ENCODE peak calls at places on chromosomes 16 and 17, in nine cellular contexts. V, O, A, R, K, U, N, G and F are unnamed samples.

GRCh38 chr17:77591231-77591785 is 367.2 kb upstream of the TNRC6C start:
- DNase-seq in V (no peak), O (no peak), A (no peak), R (no peak), K (no peak), U (no peak), N (no peak), G (no peak), F (no peak)

GRCh38 chr17:11140028-11140427 is 101.0 kb upstream of the SHISA6 start:
- DNase-seq in V (no peak), O (no peak), A (no peak), R (no peak), K (no peak), U (no peak), N (no peak), G (no peak), F (no peak)

GRCh38 chr17:4960279-4960922 is 7.2 kb downstream of the SPAG7 start:
- DNase-seq in V (no peak), O (no peak), A (no peak), R (no peak), K (no peak), U (no peak), N (no peak), G (no peak), F (no peak)

GRCh38 chr17:66791337-66791736 is 43.6 kb upstream of the CACNG5 start:
- DNase-seq in V (peak), O (peak), A (no peak), R (no peak), K (no peak), U (no peak), N (no peak), G (no peak), F (no peak)

GRCh38 chr16:84905965-84906460 is 86.2 kb downstream of the CRISPLD2 start:
- DNase-seq in V (no peak), O (no peak), A (no peak), R (no peak), K (no peak), U (no peak), N (no peak), G (no peak), F (no peak)

GRCh38 chr17:15966183-15966878 is 21.4 kb downstream of the ADORA2B start:
- DNase-seq in V (no peak), O (peak), A (no peak), R (no peak), K (no peak), U (no peak), N (no peak), G (no peak), F (no peak)

GRCh38 chr16:53695070-53695469 is 8.6 kb downstream of the RPGRIP1L start:
- DNase-seq in V (no peak), O (no peak), A (no peak), R (no peak), K (peak), U (no peak), N (no peak), G (no peak), F (peak)

GRCh38 chr17:42536372-42537155 is 523 bp downstream of the NAGLU start:
- DNase-seq in V (peak), O (peak), A (peak), R (no peak), K (peak), U (peak), N (peak), G (peak), F (peak)

GRCh38 chr17:82330322-82331239 is 3.0 kb downstream of the SECTM1 start:
- DNase-seq in V (peak), O (peak), A (peak), R (no peak), K (peak), U (no peak), N (no peak), G (no peak), F (peak)

DNA sequence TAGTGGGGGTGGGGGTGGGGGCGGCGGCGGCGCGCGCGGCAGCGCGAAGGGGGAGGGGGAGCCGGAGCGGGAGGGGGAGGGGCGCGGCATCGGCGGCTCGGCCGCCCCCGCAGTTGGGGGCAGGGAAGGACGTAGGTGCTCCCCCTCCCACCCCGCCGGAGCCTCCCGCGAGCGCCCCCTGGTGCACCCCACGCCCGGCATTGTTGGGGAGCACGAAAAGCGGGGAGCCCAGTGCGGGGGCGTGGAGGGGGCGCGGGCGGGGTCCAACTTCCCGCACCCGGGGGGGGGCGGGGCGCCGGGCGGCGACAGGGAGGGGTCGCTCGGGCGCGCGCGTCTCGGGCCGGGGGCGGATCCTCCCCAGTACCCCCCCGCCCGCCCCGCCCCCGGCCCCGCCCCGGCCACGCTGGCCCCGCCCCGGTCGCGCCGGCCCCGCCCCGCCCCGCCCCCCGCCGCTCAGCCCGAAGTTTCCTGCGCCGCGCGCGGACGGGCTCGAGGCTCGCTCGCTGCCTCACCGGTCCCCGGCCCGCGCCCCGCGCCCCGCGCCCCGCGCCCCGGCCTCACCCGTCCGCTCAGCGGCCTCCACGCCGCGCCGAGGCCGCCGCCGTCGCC is at the start of gene CACNA1H:
- DNase-seq in V (no peak), O (no peak), A (no peak), R (no peak), K (no peak), U (no peak), N (peak), G (peak), F (no peak)
- H3K4me3 ChIP-seq in V (peak), O (no peak), A (no peak), R (no peak), K (no peak), U (peak), N (peak), G (peak), F (no peak)

DNA sequence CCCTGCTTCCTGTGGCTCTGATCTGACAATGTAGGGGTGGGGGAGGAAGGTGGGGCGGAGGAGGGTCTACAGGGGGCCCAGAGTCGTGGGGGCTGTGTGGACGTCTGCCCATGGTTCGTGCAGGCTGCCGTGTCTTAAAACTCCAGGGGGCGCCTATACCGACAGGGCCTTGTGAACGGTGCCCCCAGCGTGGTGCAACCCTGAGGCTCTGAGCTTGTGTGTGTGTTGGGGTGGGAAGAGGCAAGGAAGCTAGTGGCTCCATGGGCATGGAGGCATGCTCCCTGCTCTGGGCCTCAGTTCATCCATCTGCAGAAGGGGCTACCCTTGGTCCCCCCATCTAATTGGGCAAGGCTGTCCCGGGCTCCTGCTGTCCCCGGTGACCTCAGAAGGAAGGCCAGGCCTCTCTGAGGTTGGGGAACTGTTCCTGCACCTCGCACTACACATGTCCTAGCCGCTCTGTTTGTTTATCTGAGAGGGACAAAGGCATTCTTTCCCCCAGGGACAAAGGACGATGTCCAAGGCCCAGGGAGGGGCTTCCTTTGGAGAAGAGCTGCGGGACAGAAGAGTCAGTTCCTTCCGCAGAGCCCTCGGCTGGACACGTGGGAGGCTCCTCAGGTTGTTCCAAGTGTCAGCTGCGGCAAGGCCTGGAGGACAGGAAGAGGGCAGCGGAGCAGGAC is 13.5 kb downstream of the CA4 start:
- DNase-seq in V (peak), O (peak), A (no peak), R (no peak), K (no peak), U (no peak), N (no peak), G (no peak), F (no peak)
- TF ChIP-seq CTCF in V (no peak), O (no peak), A (no peak), R (peak), K (no peak), U (no peak), N (no peak), G (no peak), F (peak)

DNA sequence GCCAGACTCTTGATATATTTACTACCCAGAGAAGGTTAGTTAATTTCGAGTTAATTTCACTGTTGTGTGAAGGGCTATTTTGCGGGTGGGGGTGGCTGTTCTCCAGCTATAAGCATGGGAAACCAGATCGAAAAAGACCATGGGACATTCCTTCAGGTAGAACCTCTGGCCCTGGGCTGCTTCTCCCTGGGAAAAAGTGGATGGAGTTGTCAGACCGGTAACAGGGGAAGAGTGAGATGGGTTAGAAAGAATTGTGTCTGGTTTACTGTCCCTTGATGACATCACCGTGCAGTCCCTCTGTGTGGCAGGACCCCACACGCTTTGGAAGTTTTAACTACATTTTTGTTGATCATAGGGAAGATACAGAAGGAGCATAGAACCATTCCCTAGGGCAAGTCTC is 296.3 kb downstream of the RBFOX1 start:
- DNase-seq in V (no peak), O (no peak), A (no peak), R (no peak), K (no peak), U (no peak), N (no peak), G (no peak), F (no peak)
- H3K4me3 ChIP-seq in V (no peak), O (no peak), A (no peak), R (no peak), K (no peak), U (no peak), N (no peak), G (no peak), F (no peak)

GRCh38 chr17:688100-688989 is 26.3 kb downstream of the VPS53 start:
- DNase-seq in V (no peak), O (peak), A (no peak), R (no peak), K (peak), U (no peak), N (no peak), G (no peak), F (peak)
- TF ChIP-seq CTCF in V (peak), O (peak), A (peak), R (no peak), K (peak), U (no peak), N (no peak), G (no peak), F (peak)

DNA sequence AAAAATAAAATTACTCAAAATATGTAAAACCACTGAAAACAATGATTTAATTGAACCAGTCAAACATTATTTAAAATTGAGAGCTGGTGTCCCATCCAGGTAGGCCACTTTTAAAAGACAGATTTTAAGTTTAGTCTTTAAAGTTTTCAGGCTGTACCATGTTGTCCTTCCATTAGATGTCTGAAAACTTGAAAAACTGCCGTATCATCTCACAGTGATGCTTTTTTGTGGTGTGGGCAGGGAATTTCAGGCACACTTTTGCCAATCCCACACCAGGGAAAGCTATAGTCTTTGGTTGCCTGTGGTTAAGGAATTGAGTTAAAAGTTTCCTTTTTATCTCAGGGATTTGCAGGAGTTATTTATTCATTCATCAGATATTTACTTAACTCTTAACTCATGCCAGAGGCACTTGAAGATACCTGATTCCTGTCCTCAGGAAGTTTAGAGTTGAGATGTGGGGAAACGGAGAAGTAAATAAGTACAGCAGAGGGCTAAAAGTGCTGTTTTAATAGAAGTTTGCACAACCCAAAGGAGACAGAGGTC is 3.2 kb downstream of the SNTB2 start:
- DNase-seq in V (no peak), O (no peak), A (no peak), R (no peak), K (no peak), U (no peak), N (no peak), G (no peak), F (no peak)
- H3K4me3 ChIP-seq in V (no peak), O (no peak), A (no peak), R (peak), K (no peak), U (no peak), N (no peak), G (no peak), F (no peak)

GRCh38 chr17:49482144-49482817 is 12.8 kb upstream of the NGFR start:
- DNase-seq in V (no peak), O (peak), A (no peak), R (no peak), K (peak), U (no peak), N (no peak), G (no peak), F (peak)
- TF ChIP-seq CTCF in V (no peak), O (no peak), A (no peak), R (no peak), K (no peak), U (no peak), N (no peak), G (no peak), F (no peak)

DNA sequence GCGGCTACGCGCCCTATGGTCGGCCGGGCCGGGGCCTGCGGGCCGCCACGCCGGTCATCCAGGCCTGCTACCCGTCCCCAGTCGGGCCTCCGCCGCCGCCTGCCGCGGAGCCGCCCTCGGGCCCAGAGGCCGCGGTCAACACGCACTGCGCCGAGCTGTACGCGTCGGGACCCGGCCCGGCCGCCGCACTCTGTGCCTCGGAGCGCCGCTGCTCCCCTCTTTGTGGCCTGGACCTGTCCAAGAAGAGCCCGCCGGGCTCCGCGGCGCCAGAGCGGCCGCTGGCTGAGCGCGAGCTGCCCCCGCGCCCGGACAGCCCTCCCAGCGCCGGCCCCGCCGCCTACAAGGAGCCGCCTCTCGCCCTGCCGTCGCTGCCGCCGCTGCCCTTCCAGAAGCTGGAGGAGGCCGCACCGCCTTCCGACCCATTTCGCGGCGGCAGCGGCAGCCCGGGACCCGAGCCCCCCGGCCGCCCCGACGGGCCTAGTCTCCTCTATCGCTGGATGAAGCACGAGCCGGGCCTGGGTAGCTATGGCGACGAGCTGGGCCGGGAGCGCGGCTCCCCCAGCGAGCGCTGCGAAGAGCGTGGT is 2.3 kb downstream of the HIC1 start:
- DNase-seq in V (peak), O (no peak), A (no peak), R (no peak), K (no peak), U (no peak), N (no peak), G (no peak), F (peak)
- H3K4me3 ChIP-seq in V (peak), O (no peak), A (peak), R (peak), K (peak), U (peak), N (peak), G (no peak), F (peak)

DNA sequence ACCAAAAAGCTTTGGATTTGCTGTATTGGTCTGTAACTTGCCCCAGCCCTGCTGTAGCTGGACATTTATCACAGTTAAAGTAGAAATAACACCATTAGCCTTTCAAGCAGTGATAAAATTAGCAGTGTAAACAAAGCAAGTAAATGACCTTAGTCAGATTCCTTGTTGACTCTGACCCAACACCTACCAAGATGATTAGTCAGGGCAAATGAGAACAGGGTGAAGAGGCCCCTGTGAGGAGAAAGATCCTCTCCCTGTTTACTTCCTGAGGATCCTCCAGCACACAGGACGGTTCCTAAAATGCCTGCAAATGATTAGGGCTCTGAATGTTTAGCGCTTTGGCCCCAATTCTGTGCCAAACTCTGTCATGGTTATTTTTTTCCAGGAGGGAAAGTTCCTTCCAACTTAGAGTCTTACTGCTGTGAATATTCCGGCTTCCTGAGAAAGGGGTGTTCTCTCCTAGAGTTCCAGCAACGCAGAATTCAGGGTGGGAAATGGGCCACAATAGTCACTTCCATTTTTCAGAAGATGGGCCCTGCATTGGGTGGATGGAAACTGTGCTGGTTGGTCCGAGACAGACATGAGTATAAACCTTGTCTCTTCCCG is 259.0 kb upstream of the MYOCD start:
- DNase-seq in V (no peak), O (no peak), A (no peak), R (no peak), K (peak), U (no peak), N (no peak), G (no peak), F (no peak)
- TF ChIP-seq CTCF in V (no peak), O (no peak), A (no peak), R (no peak), K (no peak), U (no peak), N (no peak), G (no peak), F (no peak)